ENCODE peak calls at places on chromosomes 11 and 22, in seven cellular contexts. Z, C, N, U, V, R and L are unnamed samples.
A peak's percentile ranks its signal among the peaks of the same experiment; 100 is the strongest.

GRCh38 chr11:121661796-121662508 is 209.2 kb upstream of the SORL1-AS1 start:
- DNase-seq in N (peak; percentile 86), U (no peak), V (no peak), C (no peak), Z (no peak), R (peak; percentile 88), L (no peak)

GRCh38 chr22:24059121-24059520 is 48.0 kb downstream of the CABIN1 start:
- DNase-seq in U (no peak), R (peak; percentile 81), V (no peak), N (peak; percentile 86), Z (no peak), C (no peak), L (no peak)

GRCh38 chr22:49157529-49158339 is 669.9 kb downstream of the BRD1 start:
- DNase-seq in N (no peak), U (no peak), V (peak; percentile 38), Z (no peak), R (no peak), C (no peak), L (no peak)

GRCh38 chr11:46858920-46859531 is 12.9 kb upstream of the CKAP5 start:
- DNase-seq in V (no peak), Z (no peak), R (no peak), C (no peak), U (no peak), N (no peak), L (no peak)

GRCh38 chr11:2664886-2665746 is 34.7 kb downstream of the KCNQ1OT1 start:
- DNase-seq in N (no peak), C (no peak), Z (no peak), U (no peak), V (peak; percentile 32), R (no peak), L (no peak)

GRCh38 chr11:113974741-113975470 is at the start of gene HTR3A:
- DNase-seq in Z (no peak), V (peak; percentile 93), U (peak; percentile 76), C (no peak), N (peak; percentile 60), R (peak; percentile 52), L (peak; percentile 78)

GRCh38 chr22:39534591-39535301 is 2.2 kb upstream of the RPS19BP1 start:
- DNase-seq in Z (peak; percentile 86), R (peak; percentile 81), V (peak; percentile 92), C (peak; percentile 73), N (peak; percentile 48), U (peak; percentile 92), L (peak; percentile 93)

GRCh38 chr11:77195071-77195705 is 67.1 kb downstream of the MYO7A start:
- DNase-seq in U (peak; percentile 39), Z (no peak), C (no peak), V (peak; percentile 63), N (no peak), R (no peak), L (peak; percentile 59)

GRCh38 chr11:69702239-69702668 is 1.6 kb downstream of the FGF19 start:
- DNase-seq in N (no peak), Z (no peak), U (no peak), R (no peak), V (no peak), C (no peak), L (no peak)

GRCh38 chr11:19931141-19931767 is 218.6 kb downstream of the NAV2 start:
- DNase-seq in C (no peak), N (peak; percentile 35), V (no peak), Z (no peak), R (peak; percentile 39), U (no peak), L (no peak)

GRCh38 chr11:44989831-44990566 is 39.3 kb upstream of the TP53I11 start:
- DNase-seq in R (peak; percentile 62), N (no peak), C (no peak), V (no peak), Z (no peak), U (peak; percentile 92), L (peak; percentile 91)

GRCh38 chr22:46001426-46002106 is 24.6 kb upstream of the WNT7B start:
- DNase-seq in U (peak; percentile 57), C (no peak), V (peak; percentile 85), R (no peak), Z (no peak), N (no peak), L (peak; percentile 59)

GRCh38 chr11:95156916-95157568 is 67.4 kb downstream of the ENDOD1 start:
- DNase-seq in U (peak; percentile 59), N (no peak), C (no peak), Z (no peak), V (no peak), R (peak; percentile 39), L (peak; percentile 47)

GRCh38 chr22:41781508-41781906 is 19.0 kb upstream of the CCDC134 start:
- DNase-seq in R (no peak), N (no peak), V (no peak), U (no peak), Z (no peak), C (no peak), L (no peak)

GRCh38 chr22:25898707-25899365 is 156.8 kb downstream of the MYO18B start:
- DNase-seq in R (no peak), C (no peak), V (no peak), Z (no peak), U (no peak), N (peak; percentile 6), L (no peak)

GRCh38 chr22:38935023-38935422 is 22.4 kb upstream of the APOBEC3A start:
- DNase-seq in V (peak; percentile 97), Z (no peak), C (no peak), N (no peak), U (peak; percentile 89), R (no peak), L (peak; percentile 94)

GRCh38 chr11:69391192-69392103 is 90.0 kb upstream of the LINC01488 start:
- DNase-seq in C (no peak), Z (no peak), R (no peak), V (peak; percentile 43), U (no peak), N (no peak), L (no peak)